ENCODE peak calls at places on chromosomes 6 and 20, in nine cellular contexts. L is mucosa of gallbladder, R is anterior cingulate cortex, D is H9, M is T follicular helper cell, J is HT1080, U is iris pigment epithelial cell, Q is DMS 273 treated with DMSO at 0.1 percent for 48 hours, N is activated T-cell treated with anti-CD3 and anti-CD28 coated beads for 48 hours. I is an unnamed sample.

GRCh38 chr20:49167811-49168507 is 20.2 kb downstream of the STAU1 start:
- DNase-seq in D (no peak), M (no peak), J (no peak), Q (no peak), U (no peak), R (no peak), N (no peak), L (no peak), I (no peak)

GRCh38 chr20:44883214-44883902 is 2.1 kb upstream of the YWHAB start:
- DNase-seq in L (no peak), Q (no peak), U (no peak), J (no peak), M (no peak), D (no peak), R (no peak), N (no peak), I (no peak)

GRCh38 chr6:104969785-104970581 is 13.1 kb downstream of the LIN28B start:
- DNase-seq in Q (no peak), J (no peak), N (no peak), U (no peak), M (no peak), L (no peak), R (no peak), D (no peak), I (no peak)

GRCh38 chr6:125781307-125781868 is 9.4 kb upstream of the NCOA7 start:
- DNase-seq in J (peak), D (no peak), L (no peak), M (peak), U (peak), N (peak), Q (peak), R (no peak), I (no peak)

GRCh38 chr6:16184129-16184528 is 54.3 kb upstream of the GMPR start:
- DNase-seq in N (no peak), M (no peak), J (peak), L (peak), Q (no peak), R (no peak), U (peak), D (peak), I (no peak)

GRCh38 chr6:30684386-30685156 is 1.9 kb downstream of the PPP1R18 start:
- DNase-seq in Q (no peak), L (peak), R (no peak), J (peak), N (peak), U (peak), M (no peak), D (no peak), I (no peak)

GRCh38 chr20:9068232-9068781 is 580 bp upstream of the PLCB4 start:
- DNase-seq in M (no peak), D (peak), Q (no peak), N (no peak), L (peak), U (no peak), J (peak), R (peak), I (peak)

GRCh38 chr6:143449731-143450452 is 603 bp downstream of the ADAT2 start:
- DNase-seq in J (peak), M (peak), L (peak), Q (no peak), D (peak), R (peak), U (peak), N (no peak), I (peak)

GRCh38 chr20:62923669-62924566 is 2.4 kb downstream of the DIDO1 start:
- DNase-seq in Q (no peak), L (no peak), N (no peak), D (no peak), J (no peak), R (no peak), U (no peak), M (no peak), I (no peak)

GRCh38 chr6:3825331-3825831 is 23.8 kb upstream of the FAM50B start:
- DNase-seq in Q (no peak), N (no peak), U (peak), J (peak), L (peak), R (peak), M (no peak), D (peak), I (peak)

GRCh38 chr6:33566182-33567084 is 13.6 kb downstream of the BAK1 start:
- DNase-seq in R (no peak), U (peak), N (no peak), L (no peak), J (peak), M (no peak), Q (no peak), D (no peak), I (no peak)

GRCh38 chr20:44594730-44595129 is 12.4 kb downstream of the PKIG start:
- DNase-seq in M (no peak), D (no peak), Q (no peak), R (no peak), L (no peak), J (peak), N (no peak), U (peak), I (no peak)

GRCh38 chr20:37406010-37406998 is 60.4 kb downstream of the SRC start:
- DNase-seq in J (peak), Q (no peak), M (no peak), D (no peak), R (peak), L (no peak), N (peak), U (no peak), I (peak)

GRCh38 chr6:121823437-121823851 is 388.0 kb downstream of the GJA1 start:
- DNase-seq in M (no peak), J (peak), L (no peak), D (peak), Q (no peak), R (no peak), U (peak), N (no peak), I (no peak)

GRCh38 chr6:158817298-158818007 is 1.7 kb downstream of the EZR start:
- DNase-seq in N (no peak), U (peak), R (no peak), Q (no peak), D (no peak), M (no peak), J (peak), L (peak), I (peak)

GRCh38 chr20:32386091-32386490 is 28.0 kb downstream of the ASXL1 start:
- DNase-seq in J (no peak), Q (no peak), L (no peak), U (no peak), M (no peak), D (no peak), N (no peak), R (no peak), I (no peak)

GRCh38 chr6:158705386-158706126 is 55.7 kb downstream of the SYTL3 start:
- DNase-seq in R (no peak), D (no peak), J (no peak), N (no peak), U (no peak), Q (no peak), M (no peak), L (no peak), I (no peak)

GRCh38 chr6:116268589-116269293 is 11.0 kb downstream of the TSPYL1 start:
- DNase-seq in L (no peak), D (no peak), R (no peak), M (no peak), U (peak), Q (peak), J (peak), N (no peak), I (no peak)

GRCh38 chr6:138310294-138310693 is 67.4 kb upstream of the SMIM28 start:
- DNase-seq in J (no peak), D (no peak), Q (no peak), U (peak), N (no peak), L (no peak), M (no peak), R (no peak), I (no peak)

GRCh38 chr6:16276991-16277981 is 38.9 kb downstream of the GMPR start:
- DNase-seq in Q (no peak), R (no peak), M (no peak), U (peak), D (peak), L (peak), J (peak), N (peak), I (peak)

GRCh38 chr6:166435574-166435973 is 52.8 kb upstream of the MPC1 start:
- DNase-seq in J (no peak), M (no peak), U (no peak), R (no peak), D (peak), Q (no peak), L (peak), N (no peak), I (no peak)

GRCh38 chr6:14216931-14217684 is 99.5 kb downstream of the CD83 start:
- DNase-seq in N (no peak), U (peak), D (no peak), R (no peak), M (no peak), Q (no peak), L (no peak), J (no peak), I (no peak)

GRCh38 chr6:81228912-81229540 is 523.5 kb downstream of the TENT5A start:
- DNase-seq in U (peak), N (no peak), L (no peak), M (no peak), R (no peak), D (no peak), Q (no peak), J (no peak), I (no peak)

I was measured in ecto neural progenitor cell.